ENCODE peak calls at places on chromosomes 3 and 15, in eight cellular contexts. Y is tibial nerve, B is ovary, F is sigmoid colon, T is NB4, Q is transverse colon, N is uterus, G is testis. R is an unnamed sample.
A peak's percentile ranks its signal among the peaks of the same experiment; 100 is the strongest.

GRCh38 chr15:29844290-29844903 is 22.1 kb upstream of the TJP1 start:
- DNase-seq in Q (no peak), G (no peak), Y (no peak), B (no peak), N (no peak), F (no peak), T (no peak), R (no peak)

GRCh38 chr15:89442671-89443307 is 53.6 kb downstream of the RHCG start:
- DNase-seq in N (no peak), T (peak; percentile 73), G (peak; percentile 66), F (no peak), B (no peak), Q (peak; percentile 48), Y (no peak), R (peak; percentile 53)

GRCh38 chr3:27675287-27675686 is 46.8 kb downstream of the EOMES start:
- DNase-seq in N (no peak), T (no peak), B (no peak), Y (no peak), G (no peak), F (no peak), Q (no peak), R (no peak)

GRCh38 chr15:89776274-89777072 is at the start of gene MESP2:
- DNase-seq in Q (peak; percentile 88), B (peak; percentile 84), F (peak; percentile 93), N (peak; percentile 86), Y (peak; percentile 72), T (peak; percentile 84), G (peak; percentile 89), R (peak; percentile 90)

GRCh38 chr15:83998486-83998885 is 237.1 kb upstream of the GOLGA6L4 start:
- DNase-seq in F (no peak), Y (no peak), G (no peak), Q (no peak), B (no peak), T (no peak), N (no peak), R (no peak)

GRCh38 chr3:188754286-188754685 is 417.5 kb upstream of the TPRG1 start:
- DNase-seq in B (no peak), F (no peak), Q (no peak), N (no peak), Y (no peak), G (no peak), T (no peak), R (no peak)

GRCh38 chr3:134294302-134294925 is 43.8 kb upstream of the RYK start:
- DNase-seq in B (no peak), G (no peak), Y (no peak), F (no peak), Q (no peak), N (no peak), T (peak; percentile 54), R (no peak)

GRCh38 chr3:32684029-32684799 is 774 bp upstream of the CNOT10 start:
- DNase-seq in Q (no peak), F (no peak), B (no peak), T (no peak), Y (no peak), N (no peak), G (no peak), R (no peak)

GRCh38 chr3:65153850-65154512 is 466.2 kb upstream of the ADAMTS9 start:
- DNase-seq in Q (no peak), F (no peak), B (no peak), Y (no peak), T (no peak), N (no peak), G (no peak), R (no peak)

GRCh38 chr15:83920115-83920514 is 266.2 kb downstream of the ADAMTSL3 start:
- DNase-seq in F (no peak), B (no peak), N (no peak), G (no peak), T (no peak), Q (no peak), Y (no peak), R (no peak)

GRCh38 chr15:75348034-75348562 is 1.3 kb downstream of the NEIL1 start:
- DNase-seq in Y (no peak), F (no peak), B (no peak), N (no peak), Q (no peak), G (no peak), T (no peak), R (no peak)

GRCh38 chr15:89899303-89899946 is 5.6 kb upstream of the AP3S2 start:
- DNase-seq in B (no peak), T (peak; percentile 87), G (no peak), Q (no peak), N (no peak), F (no peak), Y (no peak), R (no peak)

GRCh38 chr3:157939166-157939565 is 167.1 kb downstream of the SHOX2 start:
- DNase-seq in Y (no peak), F (no peak), Q (no peak), G (no peak), B (no peak), T (no peak), N (no peak), R (no peak)

GRCh38 chr15:70923311-70924080 is 30.9 kb downstream of the LRRC49 start:
- DNase-seq in Q (no peak), N (no peak), G (no peak), Y (no peak), B (no peak), F (no peak), T (no peak), R (no peak)

GRCh38 chr15:66706225-66706732 is 4.2 kb downstream of the SMAD6 start:
- DNase-seq in Q (no peak), N (no peak), F (no peak), G (peak; percentile 24), B (no peak), Y (no peak), T (no peak), R (no peak)

GRCh38 chr3:15327941-15328340 is 4.4 kb downstream of the SH3BP5 start:
- DNase-seq in F (no peak), G (no peak), B (no peak), T (peak; percentile 26), Y (no peak), Q (peak; percentile 62), N (peak; percentile 55), R (no peak)

GRCh38 chr15:66701422-66702034 is 508 bp upstream of the SMAD6 start:
- DNase-seq in Y (no peak), F (peak; percentile 73), Q (peak; percentile 54), T (no peak), G (peak; percentile 53), N (no peak), B (peak; percentile 48), R (peak; percentile 45)

GRCh38 chr3:141388823-141389617 is 20.7 kb downstream of the ZBTB38 start:
- DNase-seq in N (no peak), F (no peak), B (no peak), Q (no peak), T (no peak), Y (no peak), G (no peak), R (no peak)

GRCh38 chr3:149600619-149601018 is 57.2 kb downstream of the WWTR1 start:
- DNase-seq in G (no peak), F (no peak), T (no peak), N (no peak), Y (no peak), B (no peak), Q (no peak), R (no peak)

GRCh38 chr3:133097214-133097613 is 59.0 kb downstream of the TMEM108 start:
- DNase-seq in Y (no peak), B (no peak), T (no peak), Q (no peak), G (no peak), N (no peak), F (no peak), R (peak; percentile 34)

GRCh38 chr15:47374222-47374621 is 343.1 kb upstream of the SEMA6D start:
- DNase-seq in Y (no peak), N (no peak), F (no peak), T (peak; percentile 3), Q (no peak), B (no peak), G (no peak), R (no peak)

GRCh38 chr15:67770098-67770628 is 55.1 kb upstream of the SKOR1 start:
- DNase-seq in Y (no peak), B (no peak), G (no peak), T (no peak), F (no peak), N (no peak), Q (no peak), R (no peak)

GRCh38 chr3:123281929-123282328 is 80.2 kb downstream of the SEC22A start:
- DNase-seq in B (no peak), F (peak; percentile 47), G (no peak), N (no peak), Y (no peak), T (no peak), Q (no peak), R (no peak)

GRCh38 chr15:60076055-60076454 is 71.9 kb downstream of the FOXB1 start:
- DNase-seq in Y (no peak), Q (no peak), B (no peak), N (no peak), F (no peak), T (no peak), G (no peak), R (no peak)
- H3K4me3 ChIP-seq in Y (no peak overlapping the region), Q (no peak overlapping the region), B (no peak overlapping the region), N (no peak overlapping the region), F (no peak overlapping the region), T (no peak overlapping the region), G (no peak overlapping the region), R (no peak overlapping the region)

GRCh38 chr3:42028474-42028873 is 62.7 kb upstream of the TRAK1 start:
- DNase-seq in N (no peak), G (no peak), Y (no peak), T (no peak), Q (no peak), F (peak; percentile 37), B (no peak), R (peak; percentile 18)

GRCh38 chr3:42022355-42022754 is 60.5 kb upstream of the ULK4 start:
- DNase-seq in Y (no peak), F (no peak), N (no peak), T (no peak), G (no peak), B (no peak), Q (no peak), R (no peak)

GRCh38 chr3:42024578-42025387 is 62.9 kb upstream of the ULK4 start:
- DNase-seq in Q (no peak), F (no peak), G (no peak), B (no peak), N (no peak), Y (no peak), T (peak; percentile 70), R (no peak)

GRCh38 chr3:42023380-42023779 is 61.5 kb upstream of the ULK4 start:
- DNase-seq in G (no peak), N (no peak), Q (no peak), F (no peak), B (no peak), T (no peak), Y (no peak), R (no peak)

GRCh38 chr3:42025388-42026138 is 63.7 kb upstream of the ULK4 start:
- DNase-seq in B (peak; percentile 95), T (peak; percentile 91), F (peak; percentile 98), Y (peak; percentile 84), N (peak; percentile 92), Q (peak; percentile 85), G (peak; percentile 98), R (peak; percentile 97)
- TF ChIP-seq POLR2A in B (no peak), T (no peak), F (no peak), Y (peak; percentile 21), N (no peak), Q (no peak), G (no peak), R (peak; percentile 82)

GRCh38 chr3:36843065-36844051 is 79.0 kb upstream of the DCLK3 start:
- DNase-seq in B (no peak), F (no peak), G (peak; percentile 20), Q (no peak), N (no peak), Y (no peak), T (peak; percentile 39), R (no peak)
- TF ChIP-seq CTCF in B (no peak), F (no peak), G (peak; percentile 16), Q (no peak), N (peak; percentile 5), Y (no peak), T (peak; percentile 58), R (no peak)

GRCh38 chr15:99485992-99486370 is 79.8 kb upstream of the MEF2A start:
- DNase-seq in B (no peak), G (no peak), N (no peak), F (no peak), Y (no peak), Q (no peak), T (no peak), R (no peak)
- H3K4me3 ChIP-seq in B (peak overlapping the region; percentile 34), G (peak overlapping the region; percentile 40), N (peak overlapping the region; percentile 30), F (peak overlapping the region; percentile 49), Y (peak overlapping the region; percentile 26), Q (no peak overlapping the region), T (no peak overlapping the region), R (no peak overlapping the region)